ENCODE peak calls at places on chromosome 12, in five cellular contexts. M is LHCN-M2; L is germinal center; G is NCI-H2029; N is stimulated activated CD4-positive, alpha-beta T cell treated with anti-CD3 and anti-CD28 coated beads, Interleukin-4, amount 100 ng/mL, for 24 hours. U is an unnamed sample.

GRCh38 chr12:92753976-92754885 is 51.4 kb downstream of the PLEKHG7 start:
- DNase-seq in M (no peak), L (no peak), G (no peak), N (no peak), U (no peak)

GRCh38 chr12:42213023-42213422 is 25.0 kb downstream of the YAF2 start:
- DNase-seq in M (peak), L (no peak), G (peak), N (no peak), U (no peak)

GRCh38 chr12:66423290-66423689 is 121.0 kb downstream of the HELB start:
- DNase-seq in M (no peak), L (no peak), G (no peak), N (no peak), U (no peak)

GRCh38 chr12:5969156-5969973 is 24.3 kb upstream of the ANO2 start:
- DNase-seq in M (no peak), L (no peak), G (no peak), N (no peak), U (no peak)

GRCh38 chr12:52080403-52081201 is 1.1 kb downstream of the SMIM41 start:
- DNase-seq in M (no peak), L (no peak), G (no peak), N (no peak), U (no peak)

GRCh38 chr12:109524466-109525278 is 47.2 kb downstream of the UBE3B start:
- DNase-seq in M (no peak), L (no peak), G (no peak), N (no peak), U (no peak)

GRCh38 chr12:122646568-122647220 is 56.5 kb downstream of the HCAR2 start:
- DNase-seq in M (peak), L (peak), G (no peak), N (peak), U (peak)

GRCh38 chr12:81208193-81208946 is 130.5 kb downstream of the ACSS3 start:
- DNase-seq in M (peak), L (no peak), G (no peak), N (no peak), U (no peak)

GRCh38 chr12:48193623-48194022 is 9.5 kb downstream of the OR10AD1 start:
- DNase-seq in M (no peak), L (no peak), G (no peak), N (no peak), U (no peak)

GRCh38 chr12:91920276-91920675 is 225.4 kb downstream of the BTG1 start:
- DNase-seq in M (no peak), L (no peak), G (no peak), N (no peak), U (no peak)

GRCh38 chr12:53096761-53097160 is 706 bp upstream of the IGFBP6 start:
- DNase-seq in M (no peak), L (no peak), G (no peak), N (no peak), U (no peak)

GRCh38 chr12:124007810-124008570 is 35.0 kb downstream of the ZNF664 start:
- DNase-seq in M (peak), L (no peak), G (peak), N (no peak), U (no peak)

U was measured in GM19239.